ENCODE peak calls at places on chromosomes 16 and 17, in four cellular contexts. O is AG04450, E is heart left ventricle, H is colonic mucosa. V is an unnamed sample. For H3K9me3, the result is how much of the 10 kb centered on the place peaks cover.

GRCh38 chr17:67558740-67559380 is 158.9 kb upstream of the NOL11 start:
- DNase-seq in O (no peak), E (no peak), H (no peak), V (no peak)

GRCh38 chr17:489758-490329 is 137.2 kb upstream of the RPH3AL start:
- DNase-seq in O (no peak), E (peak), H (peak), V (no peak)

GRCh38 chr17:56125830-56126819 is 27.1 kb upstream of the ANKFN1 start:
- DNase-seq in O (peak), E (no peak), H (no peak), V (peak)

GRCh38 chr17:78844301-78845005 is 3.8 kb upstream of the USP36 start:
- DNase-seq in O (no peak), E (no peak), H (no peak), V (no peak)

GRCh38 chr16:55292491-55292890 is 31.5 kb upstream of the IRX6 start:
- DNase-seq in O (no peak), E (no peak), H (no peak), V (no peak)

GRCh38 chr17:4152471-4152870 is 9.5 kb downstream of the CYB5D2 start:
- DNase-seq in O (no peak), E (no peak), H (no peak), V (no peak)

GRCh38 chr17:62076864-62077788 is 12.0 kb upstream of the MED13 start:
- DNase-seq in O (no peak), E (no peak), H (no peak), V (no peak)

GRCh38 chr17:17560975-17561374 is 30.5 kb downstream of the PEMT start:
- DNase-seq in O (no peak), E (no peak), H (no peak), V (no peak)

GRCh38 chr16:69366431-69366830 is 14.8 kb upstream of the TMED6 start:
- DNase-seq in O (no peak), E (no peak), H (no peak), V (no peak)

GRCh38 chr16:57873218-57873617 is 70.9 kb upstream of the KIFC3 start:
- DNase-seq in O (no peak), E (no peak), H (no peak), V (no peak)

GRCh38 chr17:72640415-72641165 is 451.9 kb downstream of the SLC39A11 start:
- DNase-seq in O (no peak), E (no peak), H (peak), V (no peak)

GRCh38 chr17:50037321-50038107 is 18.4 kb upstream of the ITGA3 start:
- DNase-seq in O (no peak), E (no peak), H (peak), V (no peak)

GRCh38 chr17:43126911-43127290 is 1.7 kb upstream of the BRCA1 start:
- DNase-seq in O (no peak), E (no peak), H (no peak), V (no peak)

GRCh38 chr17:7136266-7136877 is 21.8 kb upstream of the ASGR2 start:
- DNase-seq in O (peak), E (peak), H (peak), V (peak)

GRCh38 chr17:75684924-75685323 is 17.8 kb downstream of the SAP30BP start:
- DNase-seq in O (no peak), E (no peak), H (peak), V (no peak)

GRCh38 chr16:64731891-64732290 is 390.0 kb downstream of the CDH11 start:
- DNase-seq in O (no peak), E (no peak), H (no peak), V (no peak)

GRCh38 chr17:4199818-4200402 is 56.9 kb downstream of the CYB5D2 start:
- DNase-seq in O (no peak), E (no peak), H (no peak), V (peak)

GRCh38 chr17:33444731-33445130 is 151.6 kb upstream of the ASIC2 start:
- DNase-seq in O (no peak), E (no peak), H (no peak), V (no peak)

GRCh38 chr16:56614549-56614991 is 6.2 kb downstream of the MT2A start:
- DNase-seq in O (no peak), E (no peak), H (no peak), V (no peak)

GRCh38 chr16:81005644-81006471 is 827 bp downstream of the CMC2 start:
- DNase-seq in O (no peak), E (no peak), H (peak), V (no peak)

GRCh38 chr17:47239663-47240374 is 13.8 kb upstream of the ITGB3 start:
- DNase-seq in O (peak), E (peak), H (peak), V (no peak)

GRCh38 chr16:82732461-82732860 is 105.7 kb downstream of the CDH13 start:
- DNase-seq in O (no peak), E (no peak), H (no peak), V (no peak)

GRCh38 chr17:71460943-71461342 is 659.9 kb upstream of the SOX9 start:
- DNase-seq in O (no peak), E (no peak), H (peak), V (no peak)

GRCh38 chr17:15263680-15264079 is 1.4 kb downstream of the PMP22 start:
- DNase-seq in O (no peak), E (no peak), H (no peak), V (no peak)

GRCh38 chr17:35730400-35731005 is 936 bp upstream of the RASL10B start:
- DNase-seq in O (no peak), E (no peak), H (no peak), V (no peak)

GRCh38 chr16:23013484-23013883 is 135.8 kb downstream of the USP31 start:
- DNase-seq in O (no peak), E (no peak), H (no peak), V (no peak)

GRCh38 chr16:66271074-66272060 is 95.1 kb upstream of the CDH5 start:
- DNase-seq in O (no peak), E (no peak), H (no peak), V (no peak)

GRCh38 chr16:67805718-67806427 is 487 bp downstream of the RANBP10 start:
- DNase-seq in O (no peak), E (peak), H (no peak), V (no peak)

GRCh38 chr17:49555495-49556018 is 20.1 kb upstream of the NXPH3 start:
- DNase-seq in O (no peak), E (no peak), H (no peak), V (no peak)

GRCh38 chr16:81415757-81416156 is 28.9 kb upstream of the CMIP start:
- DNase-seq in O (no peak), E (no peak), H (no peak), V (no peak)

GRCh38 chr17:65531508-65532431 is 29.7 kb downstream of the AXIN2 start:
- DNase-seq in O (peak), E (peak), H (no peak), V (no peak)

GRCh38 chr17:65533056-65533745 is 28.2 kb downstream of the AXIN2 start:
- DNase-seq in O (no peak), E (no peak), H (no peak), V (no peak)

GRCh38 chr17:65532491-65532890 is 29.0 kb downstream of the AXIN2 start:
- DNase-seq in O (no peak), E (no peak), H (no peak), V (no peak)

GRCh38 chr17:65535777-65536572 is 25.5 kb downstream of the AXIN2 start:
- DNase-seq in O (no peak), E (no peak), H (no peak), V (no peak)

GRCh38 chr17:65533855-65534457 is 27.5 kb downstream of the AXIN2 start:
- DNase-seq in O (no peak), E (no peak), H (no peak), V (no peak)
- H3K27ac ChIP-seq in O (no peak), E (no peak), H (no peak), V (no peak)

GRCh38 chr17:27218719-27219488 is 75.0 kb upstream of the WSB1 start:
- DNase-seq in O (no peak), E (no peak), H (no peak), V (no peak)

GRCh38 chr17:27216836-27217235 is 77.1 kb upstream of the WSB1 start:
- DNase-seq in O (no peak), E (no peak), H (no peak), V (no peak)

GRCh38 chr17:27217631-27218030 is 76.3 kb upstream of the WSB1 start:
- DNase-seq in O (no peak), E (no peak), H (no peak), V (no peak)

GRCh38 chr17:27222515-27222914 is 71.4 kb upstream of the WSB1 start:
- DNase-seq in O (no peak), E (no peak), H (no peak), V (no peak)

GRCh38 chr17:27218041-27218440 is 75.9 kb upstream of the WSB1 start:
- DNase-seq in O (no peak), E (no peak), H (no peak), V (no peak)
- H3K4me3 ChIP-seq in O (no peak), E (no peak), H (no peak), V (no peak)

GRCh38 chr17:70437656-70438055 is 268.3 kb downstream of the KCNJ2 start:
- DNase-seq in O (no peak), E (no peak), H (no peak), V (no peak)

GRCh38 chr17:70434536-70435490 is 265.5 kb downstream of the KCNJ2 start:
- DNase-seq in O (no peak), E (no peak), H (peak), V (no peak)
- H3K9me3 ChIP-seq in O (under half), E (under half), H (under half), V (under half)

GRCh38 chr16:84952335-84953050 is 58.8 kb downstream of the ZDHHC7 start:
- DNase-seq in O (peak), E (peak), H (peak), V (peak)
- H3K27ac ChIP-seq in O (no peak), E (peak), H (peak), V (no peak)

GRCh38 chr16:1091992-1092552 is 4.0 kb downstream of the C1QTNF8 start:
- DNase-seq in O (no peak), E (no peak), H (no peak), V (no peak)

GRCh38 chr16:1090620-1091587 is 5.1 kb downstream of the C1QTNF8 start:
- DNase-seq in O (no peak), E (peak), H (no peak), V (no peak)

GRCh38 chr16:1089439-1089821 is 6.6 kb downstream of the C1QTNF8 start:
- DNase-seq in O (no peak), E (no peak), H (no peak), V (no peak)

GRCh38 chr16:1088295-1089170 is 7.5 kb downstream of the C1QTNF8 start:
- DNase-seq in O (no peak), E (no peak), H (peak), V (no peak)

DNA sequence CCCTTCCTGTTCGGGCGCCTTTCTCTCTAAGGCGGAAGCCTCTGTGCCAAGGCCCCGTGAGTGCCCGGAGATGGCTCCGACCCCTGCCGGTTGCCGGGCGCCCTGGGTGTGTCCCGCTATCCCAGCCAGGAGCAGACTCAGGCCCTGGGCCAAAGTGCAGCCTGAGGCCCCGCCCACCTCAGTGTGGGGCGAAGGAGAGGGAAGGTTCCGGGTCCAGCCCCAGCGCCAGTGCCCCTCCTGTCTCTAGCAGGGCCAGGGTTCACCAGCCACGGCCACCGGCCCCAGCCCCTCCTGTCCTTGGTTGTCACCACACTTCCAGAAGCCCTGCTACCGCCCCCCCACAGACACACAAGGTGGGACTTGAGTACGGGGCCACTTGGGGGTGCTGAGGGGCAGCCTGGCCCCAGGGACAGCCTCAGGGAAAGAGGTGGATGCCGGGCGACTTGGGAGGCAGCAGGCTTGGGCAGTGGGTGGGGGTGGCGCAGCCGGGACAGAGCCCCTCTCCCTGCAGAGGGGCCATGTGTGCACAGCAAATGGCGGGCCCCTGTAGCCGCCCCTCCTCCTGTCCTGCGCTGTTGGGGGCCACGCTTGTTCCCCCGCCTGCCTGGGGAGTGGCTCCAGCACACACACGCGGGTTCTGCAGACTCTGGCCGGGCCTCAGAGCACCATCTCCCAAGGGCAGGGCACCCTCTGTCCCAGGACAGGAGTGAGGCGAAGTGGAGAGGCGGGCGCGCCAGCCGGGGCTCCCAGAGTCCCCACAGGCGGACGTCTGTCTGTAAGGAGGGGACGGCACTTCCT is 6.0 kb downstream of the C1QTNF8 start:
- DNase-seq in O (no peak), E (peak), H (peak), V (no peak)
- H3K4me3 ChIP-seq in O (no peak), E (peak), H (peak), V (no peak)

GRCh38 chr17:22695228-22695619 is 1002.9 kb downstream of the KCNJ18 start:
- DNase-seq in O (no peak), E (no peak), H (no peak), V (no peak)
- H3K9me3 ChIP-seq in O (under half), E (under half), H (under half), V (under half)

GRCh38 chr16:528111-529011 is 849 bp downstream of the CAPN15 start:
- DNase-seq in O (no peak), E (no peak), H (peak), V (no peak)

GRCh38 chr16:525520-526180 is 1.9 kb upstream of the CAPN15 start:
- DNase-seq in O (peak), E (no peak), H (no peak), V (no peak)

GRCh38 chr16:526181-527014 is 1.1 kb upstream of the CAPN15 start:
- DNase-seq in O (no peak), E (peak), H (no peak), V (no peak)

GRCh38 chr16:529012-529575 is 1.6 kb downstream of the CAPN15 start:
- DNase-seq in O (no peak), E (no peak), H (no peak), V (no peak)

DNA sequence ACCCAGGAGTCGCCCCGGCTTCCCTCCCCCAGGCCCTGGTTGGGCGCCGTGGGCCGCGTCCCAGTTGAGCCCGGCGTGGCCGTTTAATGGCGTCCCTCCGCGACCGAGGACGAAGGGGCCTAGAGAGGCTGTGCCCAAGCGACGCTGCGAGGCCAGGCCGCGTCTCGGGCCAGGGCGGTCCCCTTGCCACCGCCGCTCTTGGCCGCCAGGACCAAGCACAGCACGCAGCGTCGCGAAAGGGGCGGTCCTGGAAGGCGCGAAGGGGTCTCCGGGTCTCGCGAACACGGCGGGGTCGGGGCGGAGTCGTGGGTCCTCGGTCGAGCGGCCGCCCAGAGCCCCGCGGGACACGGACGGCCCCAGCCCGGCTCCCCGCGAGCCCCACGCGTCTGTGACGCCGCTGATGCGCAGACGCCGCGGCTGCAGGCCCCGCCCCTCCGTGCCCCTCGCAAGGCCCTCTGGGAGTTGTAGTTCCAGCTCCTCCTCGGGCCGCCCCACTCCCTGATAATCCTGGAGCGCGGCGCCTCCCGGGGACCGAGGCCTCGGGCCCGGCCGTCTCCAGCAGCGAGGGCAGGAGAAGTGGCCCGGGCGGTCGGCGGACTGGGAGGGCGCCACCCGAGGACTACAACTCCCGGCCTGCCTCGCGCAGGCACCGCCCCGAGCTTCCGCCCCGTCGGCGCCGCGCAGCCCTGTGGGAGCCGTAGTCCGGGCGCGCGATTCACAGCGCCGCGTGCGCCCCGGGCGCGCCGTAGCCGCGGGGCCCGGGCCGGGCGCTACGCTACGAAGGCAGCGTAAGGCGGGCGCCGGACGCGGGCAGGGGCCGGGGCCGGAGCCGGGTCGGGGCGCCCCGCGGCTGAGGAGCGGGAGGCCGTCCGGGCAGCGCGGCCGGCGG is at the start of gene CAPN15:
- DNase-seq in O (peak), E (peak), H (peak), V (peak)
- H3K27ac ChIP-seq in O (peak), E (peak), H (peak), V (no peak)

GRCh38 chr16:4291699-4292098 is 18.9 kb upstream of the TFAP4 start:
- DNase-seq in O (no peak), E (no peak), H (no peak), V (no peak)

GRCh38 chr16:4293181-4293716 is 20.4 kb upstream of the TFAP4 start:
- DNase-seq in O (no peak), E (no peak), H (no peak), V (no peak)

GRCh38 chr16:4297480-4297879 is 18.4 kb upstream of the GLIS2 start:
- DNase-seq in O (no peak), E (no peak), H (no peak), V (no peak)

GRCh38 chr16:4290236-4290830 is 17.5 kb upstream of the TFAP4 start:
- DNase-seq in O (no peak), E (no peak), H (no peak), V (no peak)

GRCh38 chr16:4293822-4294457 is 21.1 kb upstream of the TFAP4 start:
- DNase-seq in O (no peak), E (peak), H (no peak), V (no peak)
- H3K4me3 ChIP-seq in O (peak), E (no peak), H (no peak), V (no peak)

DNA sequence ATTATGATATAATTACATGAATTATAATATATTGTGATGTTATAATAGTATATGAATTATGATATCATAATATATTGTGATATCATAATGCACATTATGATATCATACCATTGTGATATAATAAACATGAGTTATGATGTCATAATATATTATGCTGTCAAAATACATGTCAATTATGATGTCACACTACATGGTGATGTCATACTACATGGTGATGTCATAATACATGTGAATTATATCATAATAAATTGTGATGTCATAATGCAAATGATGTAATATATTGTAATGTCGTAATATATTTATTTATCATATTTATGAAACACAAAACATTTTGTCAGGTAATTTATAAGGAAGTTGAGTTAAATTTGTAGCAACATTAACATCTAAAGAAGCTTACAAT is 1950.1 kb downstream of the TP53TG3F start:
- DNase-seq in O (no peak), E (no peak), H (no peak), V (no peak)
- H3K9me3 ChIP-seq in O (under half), E (under half), H (under half), V (under half)

GRCh38 chr17:1796800-1797199 is 32.9 kb downstream of the SMYD4 start:
- DNase-seq in O (no peak), E (no peak), H (no peak), V (no peak)
- H3K27ac ChIP-seq in O (no peak), E (peak), H (no peak), V (no peak)